ENCODE peak calls at places on chromosomes 13 and 19, in six cellular contexts. Z is neural progenitor cell; Q is uterus; J is adipocyte; A is effector memory CD4-positive, alpha-beta T cell; F is AG04450. O is an unnamed sample. For H3K9me3, the result is how much of the 10 kb centered on the place peaks cover.

GRCh38 chr13:30985637-30986205 is 53.3 kb downstream of the TEX26 start:
- DNase-seq in Z (no peak), Q (no peak), J (peak), A (no peak), F (no peak), O (no peak)

GRCh38 chr13:27919934-27920676 is at the start of gene PDX1:
- DNase-seq in Z (peak), Q (no peak), J (no peak), A (no peak), F (no peak), O (no peak)

GRCh38 chr13:53758946-53759345 is 730.3 kb downstream of the OLFM4 start:
- DNase-seq in Z (no peak), Q (no peak), J (no peak), A (no peak), F (no peak), O (no peak)

GRCh38 chr19:22607653-22608430 is 26.3 kb upstream of the ZNF492 start:
- DNase-seq in Z (no peak), Q (no peak), J (no peak), A (no peak), F (no peak), O (no peak)

GRCh38 chr13:101331731-101332130 is 84.6 kb downstream of the NALCN start:
- DNase-seq in Z (peak), Q (no peak), J (no peak), A (no peak), F (no peak), O (no peak)

GRCh38 chr19:2540646-2541454 is 64.9 kb downstream of the GADD45B start:
- DNase-seq in Z (peak), Q (peak), J (peak), A (no peak), F (peak), O (peak)

GRCh38 chr13:101127741-101128353 is 288.5 kb downstream of the NALCN start:
- DNase-seq in Z (peak), Q (no peak), J (peak), A (no peak), F (peak), O (no peak)

GRCh38 chr13:50512602-50513527 is 330.6 kb downstream of the DLEU7 start:
- DNase-seq in Z (peak), Q (peak), J (peak), A (no peak), F (no peak), O (no peak)

GRCh38 chr13:74794147-74794546 is 659.9 kb upstream of the KLF12 start:
- DNase-seq in Z (no peak), Q (no peak), J (no peak), A (no peak), F (no peak), O (no peak)

GRCh38 chr13:114147803-114148520 is 15.5 kb upstream of the RASA3 start:
- DNase-seq in Z (no peak), Q (no peak), J (no peak), A (no peak), F (no peak), O (no peak)

GRCh38 chr19:57947419-57948134 is at the start of gene ZNF256:
- DNase-seq in Z (peak), Q (peak), J (peak), A (peak), F (peak), O (peak)

GRCh38 chr13:113970810-113971470 is 2.9 kb downstream of the C13orf46 start:
- DNase-seq in Z (no peak), Q (peak), J (no peak), A (no peak), F (peak), O (no peak)

GRCh38 chr13:43196171-43196611 is 172.8 kb downstream of the DNAJC15 start:
- DNase-seq in Z (no peak), Q (peak), J (peak), A (no peak), F (no peak), O (no peak)

GRCh38 chr19:18007939-18008673 is at the start of gene ARRDC2:
- DNase-seq in Z (peak), Q (peak), J (peak), A (peak), F (peak), O (peak)

GRCh38 chr13:111337206-111337605 is 16.8 kb downstream of the TEX29 start:
- DNase-seq in Z (no peak), Q (no peak), J (peak), A (no peak), F (peak), O (no peak)

GRCh38 chr13:50222569-50223332 is 207.5 kb downstream of the KCNRG start:
- DNase-seq in Z (no peak), Q (peak), J (no peak), A (no peak), F (no peak), O (no peak)

GRCh38 chr13:36815069-36815468 is 4.0 kb upstream of the RFXAP start:
- DNase-seq in Z (no peak), Q (no peak), J (peak), A (no peak), F (no peak), O (no peak)

GRCh38 chr13:46473806-46474205 is 79.2 kb upstream of the LRCH1 start:
- DNase-seq in Z (no peak), Q (no peak), J (no peak), A (no peak), F (no peak), O (no peak)
- H3K9me3 ChIP-seq in Z (under half), Q (under half), J (under half), A (under half), F (under half), O (under half)

GRCh38 chr19:53355739-53356138 is 9.8 kb upstream of the ZNF525 start:
- DNase-seq in Z (no peak), Q (no peak), J (no peak), A (no peak), F (no peak), O (no peak)
- H3K9me3 ChIP-seq in Z (under half), Q (under half), J (half or more), A (half or more), F (under half), O (half or more)

DNA sequence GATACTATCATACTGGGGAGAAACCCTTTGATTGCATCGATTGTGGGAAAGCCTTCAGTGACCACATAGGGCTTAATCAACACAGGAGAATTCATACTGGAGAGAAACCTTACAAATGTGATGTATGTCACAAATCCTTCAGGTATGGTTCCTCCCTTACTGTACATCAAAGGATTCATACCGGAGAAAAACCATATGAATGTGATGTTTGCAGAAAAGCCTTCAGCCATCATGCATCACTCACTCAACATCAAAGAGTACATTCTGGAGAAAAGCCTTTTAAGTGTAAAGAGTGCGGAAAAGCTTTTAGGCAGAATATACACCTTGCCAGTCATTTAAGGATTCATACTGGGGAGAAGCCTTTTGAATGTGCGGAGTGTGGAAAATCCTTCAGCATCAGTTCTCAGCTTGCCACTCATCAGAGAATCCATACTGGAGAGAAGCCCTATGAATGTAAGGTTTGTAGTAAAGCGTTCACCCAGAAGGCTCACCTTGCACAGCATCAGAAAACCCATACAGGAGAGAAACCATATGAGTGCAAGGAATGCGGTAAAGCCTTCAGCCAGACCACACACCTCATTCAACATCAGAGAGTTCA is 12.9 kb upstream of the ZNF470 start:
- DNase-seq in Z (no peak), Q (no peak), J (no peak), A (no peak), F (no peak), O (no peak)
- H3K9me3 ChIP-seq in Z (half or more), Q (under half), J (half or more), A (half or more), F (under half), O (half or more)

GRCh38 chr19:54554896-54555295 is 18.7 kb upstream of the LILRA2 start:
- DNase-seq in Z (no peak), Q (no peak), J (no peak), A (no peak), F (no peak), O (no peak)
- H3K9me3 ChIP-seq in Z (under half), Q (under half), J (under half), A (under half), F (half or more), O (under half)

GRCh38 chr19:56946164-56946563 is 105.6 kb upstream of the PEG3 start:
- DNase-seq in Z (no peak), Q (no peak), J (no peak), A (no peak), F (no peak), O (no peak)

GRCh38 chr19:56947206-56947605 is 106.7 kb upstream of the PEG3 start:
- DNase-seq in Z (no peak), Q (no peak), J (no peak), A (no peak), F (no peak), O (no peak)

GRCh38 chr19:56942749-56943148 is 102.2 kb upstream of the PEG3 start:
- DNase-seq in Z (peak), Q (peak), J (no peak), A (peak), F (no peak), O (peak)
- H3K9me3 ChIP-seq in Z (under half), Q (under half), J (under half), A (under half), F (under half), O (under half)

DNA sequence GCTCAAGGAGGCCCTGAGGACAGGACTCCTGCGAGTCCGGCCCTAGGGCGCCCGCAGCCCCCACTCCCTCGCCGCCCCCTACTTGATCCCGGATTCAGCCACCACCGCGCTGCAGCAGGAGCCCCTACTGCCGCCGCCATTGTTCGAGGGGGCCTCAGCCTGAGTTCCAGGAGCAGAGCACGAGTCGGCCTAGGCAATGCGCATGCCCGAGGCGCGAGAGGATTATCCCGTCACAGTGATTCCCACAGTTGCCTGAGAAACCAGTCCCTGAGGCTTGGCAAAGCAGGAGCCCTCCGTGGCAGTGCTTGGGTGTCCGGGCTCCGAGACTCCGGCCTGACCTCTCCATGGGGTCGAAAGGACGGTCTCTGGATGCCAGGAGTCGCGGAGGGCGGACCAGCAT is 68.4 kb upstream of the ZNF420 start:
- DNase-seq in Z (no peak), Q (no peak), J (no peak), A (no peak), F (no peak), O (no peak)
- H3K9me3 ChIP-seq in Z (under half), Q (under half), J (under half), A (under half), F (half or more), O (under half)

GRCh38 chr19:56193981-56194380 is 3.6 kb downstream of the ZSCAN5B start:
- DNase-seq in Z (no peak), Q (no peak), J (no peak), A (no peak), F (no peak), O (no peak)
- H3K9me3 ChIP-seq in Z (under half), Q (under half), J (under half), A (under half), F (under half), O (under half)

DNA sequence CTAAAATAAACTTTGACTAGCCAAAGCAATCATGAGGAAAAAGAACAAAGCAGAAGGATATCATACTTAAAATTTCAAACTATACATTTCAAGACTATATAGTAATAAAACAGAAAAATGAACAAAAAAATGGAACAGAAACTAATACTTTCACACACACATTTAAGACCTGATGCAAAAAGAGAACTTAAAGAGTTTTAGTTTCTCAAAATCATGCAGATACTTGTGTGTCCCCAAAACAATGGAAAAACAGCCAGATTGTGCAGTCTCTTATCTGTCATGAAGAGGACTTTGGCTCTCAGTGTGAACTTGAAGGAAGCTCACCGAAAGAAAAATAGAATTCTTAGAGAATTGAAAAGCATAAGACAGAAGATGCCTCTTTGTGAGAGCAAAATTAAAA is 16.1 kb downstream of the ZNF506 start:
- DNase-seq in Z (no peak), Q (no peak), J (no peak), A (no peak), F (no peak), O (no peak)
- H3K9me3 ChIP-seq in Z (under half), Q (under half), J (half or more), A (under half), F (under half), O (under half)

O was measured in suprapubic skin.